ENCODE peak calls at places on chromosomes 6 and 20, in five cellular contexts. H is amygdala, L is GM03348, B is skeletal muscle cell, U is substantia nigra. A is an unnamed sample.
A peak's percentile ranks its signal among the peaks of the same experiment; 100 is the strongest.

GRCh38 chr6:160692369-160692959 is 9.6 kb upstream of the PLG start:
- DNase-seq in H (no peak), L (no peak), U (no peak), B (no peak), A (no peak)

GRCh38 chr6:170444056-170444505 is 109.0 kb downstream of the PSMB1 start:
- DNase-seq in U (no peak), H (no peak), B (no peak), L (no peak), A (no peak)

GRCh38 chr6:11197175-11197535 is 35.3 kb downstream of the NEDD9 start:
- DNase-seq in U (no peak), B (peak; percentile 89), H (no peak), L (peak; percentile 81), A (peak; percentile 86)

GRCh38 chr20:50844430-50845100 is 49.7 kb downstream of the BCAS4 start:
- DNase-seq in B (peak; percentile 67), H (no peak), U (no peak), L (no peak), A (peak; percentile 86)

GRCh38 chr6:102984360-102984759 is 1590.9 kb downstream of the GRIK2 start:
- DNase-seq in B (no peak), H (no peak), L (no peak), U (no peak), A (no peak)

GRCh38 chr20:43911066-43911465 is 3.6 kb upstream of the TOX2 start:
- DNase-seq in H (no peak), L (no peak), B (peak; percentile 21), U (no peak), A (peak; percentile 34)

GRCh38 chr20:419556-420168 is 11.6 kb downstream of the RBCK1 start:
- DNase-seq in B (no peak), H (no peak), U (no peak), L (no peak), A (no peak)

GRCh38 chr6:132060591-132060990 is 109.4 kb upstream of the CCN2 start:
- DNase-seq in L (no peak), H (no peak), B (peak; percentile 85), U (no peak), A (peak; percentile 31)

GRCh38 chr6:139165324-139165723 is 30.4 kb downstream of the HECA start:
- DNase-seq in B (no peak), L (no peak), U (no peak), H (no peak), A (no peak)

GRCh38 chr6:31620586-31621319 is at the start of gene PRRC2A:
- DNase-seq in L (peak; percentile 87), B (no peak), H (peak; percentile 83), U (peak; percentile 98), A (peak; percentile 95)

GRCh38 chr6:123850555-123850954 is 46.9 kb downstream of the NKAIN2 start:
- DNase-seq in L (no peak), H (no peak), B (no peak), U (no peak), A (no peak)

GRCh38 chr6:82989891-82990290 is 75.8 kb downstream of the UBE3D start:
- DNase-seq in L (peak; percentile 14), B (no peak), H (no peak), U (no peak), A (no peak)

GRCh38 chr20:58246346-58246745 is 17.9 kb upstream of the ANKRD60 start:
- DNase-seq in B (no peak), L (peak; percentile 31), U (no peak), H (no peak), A (no peak)

GRCh38 chr6:126721581-126722145 is 381.7 kb downstream of the CENPW start:
- DNase-seq in U (no peak), L (peak; percentile 73), H (no peak), B (peak; percentile 87), A (peak; percentile 45)

GRCh38 chr6:8392569-8392968 is 42.8 kb downstream of the SLC35B3 start:
- DNase-seq in U (no peak), H (no peak), B (no peak), L (no peak), A (no peak)

GRCh38 chr20:53692465-53693067 is 98.9 kb upstream of the ZNF217 start:
- DNase-seq in H (no peak), L (peak; percentile 90), B (peak; percentile 65), U (no peak), A (peak; percentile 90)

GRCh38 chr20:63196756-63197470 is 19.0 kb downstream of the YTHDF1 start:
- DNase-seq in B (no peak), L (no peak), U (no peak), H (no peak), A (no peak)

GRCh38 chr6:21992178-21992967 is 304.5 kb downstream of the PRL start:
- DNase-seq in L (peak; percentile 67), U (no peak), B (peak; percentile 37), H (no peak), A (no peak)

GRCh38 chr6:33860706-33861474 is 57.1 kb upstream of the MLN start:
- DNase-seq in H (no peak), L (peak; percentile 59), B (peak; percentile 20), U (no peak), A (no peak)